ENCODE peak calls at places on chromosomes 5 and 9, in eight cellular contexts. M is ovary, L is transverse colon, B is GM12878, V is prostate gland, N is IMR-90, E is H54, H is body of pancreas. P is an unnamed sample.

GRCh38 chr9:96150324-96151023 is 151.5 kb downstream of the HSD17B3 start:
- DNase-seq in M (no peak), N (no peak), H (no peak), B (peak; percentile 57), L (peak; percentile 46), V (no peak), E (no peak), P (no peak)

GRCh38 chr9:17165734-17166133 is 30.9 kb downstream of the CNTLN start:
- DNase-seq in N (no peak), V (no peak), M (no peak), B (no peak), E (no peak), H (no peak), L (no peak), P (no peak)

GRCh38 chr5:172886974-172887491 is 53.0 kb downstream of the ERGIC1 start:
- DNase-seq in L (peak; percentile 53), H (peak; percentile 57), V (no peak), B (no peak), E (no peak), M (peak; percentile 63), N (peak; percentile 88), P (peak; percentile 62)

GRCh38 chr9:23829580-23830458 is 3.8 kb upstream of the ELAVL2 start:
- DNase-seq in N (peak; percentile 2), E (no peak), B (no peak), M (no peak), V (no peak), L (no peak), H (no peak), P (no peak)

GRCh38 chr5:78953092-78953800 is 31.9 kb downstream of the ARSB start:
- DNase-seq in M (no peak), V (no peak), B (no peak), H (no peak), L (no peak), E (no peak), N (peak; percentile 19), P (no peak)

GRCh38 chr9:21110708-21111576 is 30.7 kb downstream of the IFNW1 start:
- DNase-seq in E (no peak), H (no peak), M (no peak), N (peak; percentile 82), B (peak; percentile 44), V (peak; percentile 25), L (no peak), P (no peak)

GRCh38 chr5:52987711-52988329 is 1.3 kb upstream of the ITGA2 start:
- DNase-seq in N (peak; percentile 68), H (no peak), L (no peak), E (no peak), V (peak; percentile 40), B (no peak), M (no peak), P (no peak)

GRCh38 chr5:173297813-173298212 is 30.4 kb downstream of the STC2 start:
- DNase-seq in V (no peak), L (no peak), E (no peak), N (no peak), M (no peak), H (peak; percentile 73), B (no peak), P (no peak)

GRCh38 chr5:155089649-155090048 is 76.1 kb downstream of the KIF4B start:
- DNase-seq in L (no peak), H (no peak), V (no peak), M (no peak), E (no peak), N (no peak), B (no peak), P (no peak)

GRCh38 chr9:123952631-123953147 is 22.8 kb upstream of the DENND1A start:
- DNase-seq in E (no peak), M (no peak), N (no peak), L (no peak), V (no peak), H (no peak), B (no peak), P (no peak)

GRCh38 chr5:1704676-1705075 is 95.0 kb downstream of the MRPL36 start:
- DNase-seq in V (no peak), M (no peak), N (no peak), B (no peak), E (no peak), H (no peak), L (no peak), P (no peak)

DNA sequence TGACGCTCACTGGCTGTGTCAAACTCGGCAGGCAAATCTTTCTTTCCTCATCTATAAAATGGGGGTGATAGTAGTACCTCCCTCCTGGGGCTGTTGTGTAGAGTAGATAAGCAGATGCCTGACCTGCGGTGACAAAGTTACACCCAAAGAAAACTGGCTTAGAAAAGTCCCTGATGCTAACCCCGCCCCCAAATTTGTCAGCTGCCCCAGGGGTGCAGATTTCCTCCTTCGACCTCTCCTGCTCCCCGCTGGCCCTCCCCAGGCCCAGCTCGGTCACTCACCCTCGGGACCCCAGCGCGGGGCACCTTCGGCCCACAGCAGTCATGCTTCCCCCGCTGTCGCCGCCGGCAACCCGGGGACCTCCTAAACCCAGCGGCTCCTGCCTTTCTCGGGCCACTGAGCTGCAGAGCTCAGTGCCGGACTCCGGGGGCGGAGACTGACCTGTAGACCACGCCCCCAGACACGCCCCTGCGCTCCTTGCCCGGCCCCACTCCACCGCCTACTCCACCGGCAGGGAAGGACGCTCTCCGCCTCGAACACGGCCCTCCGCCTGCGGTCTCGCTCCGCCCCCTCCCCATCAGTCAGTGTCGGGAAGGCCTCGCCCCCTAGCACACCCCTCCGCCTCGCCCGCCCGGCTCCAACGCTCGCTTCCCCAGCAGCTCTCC is 7.4 kb downstream of the SH2D3C start:
- DNase-seq in B (peak; percentile 90), M (peak; percentile 99), V (peak; percentile 98), E (peak; percentile 99), H (peak; percentile 99), L (peak; percentile 99), N (peak; percentile 95), P (peak; percentile 98)
- TF ChIP-seq POLR2A in B (peak; percentile 78), M (no peak), V (peak; percentile 71), E (peak; percentile 45), H (peak; percentile 51), L (peak; percentile 36), N (no peak), P (no peak)

GRCh38 chr5:138542120-138542955 is 698 bp downstream of the ETF1 start:
- DNase-seq in H (no peak), E (no peak), N (peak; percentile 11), B (no peak), L (peak; percentile 21), V (no peak), M (no peak), P (no peak)

GRCh38 chr5:138544171-138545134 is 1.4 kb upstream of the ETF1 start:
- DNase-seq in L (peak; percentile 20), N (peak; percentile 47), B (no peak), V (no peak), E (no peak), M (peak; percentile 29), H (peak; percentile 36), P (peak; percentile 34)

GRCh38 chr5:138541511-138541910 is 1.5 kb downstream of the ETF1 start:
- DNase-seq in M (no peak), N (no peak), H (no peak), L (no peak), V (no peak), E (no peak), B (no peak), P (no peak)

GRCh38 chr5:138543730-138544104 is 681 bp upstream of the ETF1 start:
- DNase-seq in N (no peak), B (no peak), M (no peak), H (no peak), E (peak; percentile 56), V (no peak), L (no peak), P (no peak)

DNA sequence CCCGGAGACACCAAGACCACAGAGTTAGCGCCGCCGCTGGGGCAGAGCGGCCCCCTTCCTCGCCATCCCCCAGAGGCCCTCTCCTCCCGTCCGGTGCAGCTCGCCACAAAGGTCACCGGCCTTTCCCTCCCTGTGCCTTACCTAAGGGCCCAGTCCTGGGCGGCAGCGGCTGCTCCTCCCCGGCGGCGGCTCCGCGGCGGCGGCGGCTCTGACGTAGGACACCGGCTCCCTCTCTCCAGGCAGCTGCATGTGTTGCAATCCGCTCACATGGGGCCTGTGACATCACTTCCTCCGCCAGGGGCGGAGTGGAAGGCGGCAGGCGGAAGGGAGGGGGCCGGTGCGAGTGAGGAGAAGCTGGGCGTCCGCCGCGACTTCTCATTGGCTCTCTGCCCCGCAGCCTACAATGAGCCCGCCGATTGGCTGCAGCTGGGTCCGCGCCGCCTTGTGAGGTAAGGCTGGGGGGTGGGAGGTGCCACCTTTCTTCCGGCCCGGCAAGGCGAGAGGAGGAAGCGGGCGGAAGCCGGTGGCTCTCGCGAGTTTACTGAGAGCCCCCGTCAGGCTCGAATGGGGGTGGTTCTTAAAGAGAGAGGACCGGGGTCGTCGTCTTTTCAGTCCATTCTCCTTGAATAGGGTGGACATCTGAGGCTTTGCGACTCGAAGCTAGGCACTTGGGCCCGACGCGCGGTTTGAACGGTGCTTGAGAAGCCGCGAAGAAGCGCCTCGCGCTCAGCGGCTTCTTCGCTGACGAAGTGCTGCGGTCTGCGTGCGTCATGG is at the start of gene ETF1:
- DNase-seq in H (peak; percentile 100), B (peak; percentile 97), V (peak; percentile 100), E (peak; percentile 90), L (peak; percentile 100), M (peak; percentile 100), N (peak; percentile 99), P (peak; percentile 100)
- TF ChIP-seq POLR2A in H (peak; percentile 99), B (peak; percentile 86), V (peak; percentile 99), E (peak; percentile 81), L (peak; percentile 99), M (peak; percentile 100), N (peak; percentile 92), P (peak; percentile 96)

DNA sequence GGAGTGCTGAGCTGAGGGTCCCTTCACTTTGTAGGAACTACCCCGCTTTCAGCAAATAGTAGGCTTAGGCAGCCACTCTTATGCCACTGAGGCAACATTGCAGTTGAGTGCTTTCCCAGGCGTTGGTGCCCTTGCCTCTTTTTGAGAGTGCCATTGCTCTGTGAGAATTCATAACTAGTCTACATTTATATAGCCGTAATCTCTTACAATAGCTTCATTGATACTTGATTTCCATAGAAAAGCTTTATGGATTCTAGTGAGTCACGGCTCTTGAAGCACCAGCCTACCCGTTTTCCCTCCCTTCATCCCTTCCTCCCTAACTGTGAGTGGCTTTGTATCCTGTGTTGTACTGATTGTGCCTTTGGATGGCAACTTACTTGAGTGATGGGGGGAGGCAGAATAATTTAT is 283.9 kb downstream of the AOPEP start:
- DNase-seq in H (no peak), N (no peak), V (no peak), L (no peak), M (no peak), B (no peak), E (no peak), P (no peak)
- TF ChIP-seq POLR2A in H (no peak), N (no peak), V (no peak), L (no peak), M (no peak), B (no peak), E (no peak), P (no peak)

DNA sequence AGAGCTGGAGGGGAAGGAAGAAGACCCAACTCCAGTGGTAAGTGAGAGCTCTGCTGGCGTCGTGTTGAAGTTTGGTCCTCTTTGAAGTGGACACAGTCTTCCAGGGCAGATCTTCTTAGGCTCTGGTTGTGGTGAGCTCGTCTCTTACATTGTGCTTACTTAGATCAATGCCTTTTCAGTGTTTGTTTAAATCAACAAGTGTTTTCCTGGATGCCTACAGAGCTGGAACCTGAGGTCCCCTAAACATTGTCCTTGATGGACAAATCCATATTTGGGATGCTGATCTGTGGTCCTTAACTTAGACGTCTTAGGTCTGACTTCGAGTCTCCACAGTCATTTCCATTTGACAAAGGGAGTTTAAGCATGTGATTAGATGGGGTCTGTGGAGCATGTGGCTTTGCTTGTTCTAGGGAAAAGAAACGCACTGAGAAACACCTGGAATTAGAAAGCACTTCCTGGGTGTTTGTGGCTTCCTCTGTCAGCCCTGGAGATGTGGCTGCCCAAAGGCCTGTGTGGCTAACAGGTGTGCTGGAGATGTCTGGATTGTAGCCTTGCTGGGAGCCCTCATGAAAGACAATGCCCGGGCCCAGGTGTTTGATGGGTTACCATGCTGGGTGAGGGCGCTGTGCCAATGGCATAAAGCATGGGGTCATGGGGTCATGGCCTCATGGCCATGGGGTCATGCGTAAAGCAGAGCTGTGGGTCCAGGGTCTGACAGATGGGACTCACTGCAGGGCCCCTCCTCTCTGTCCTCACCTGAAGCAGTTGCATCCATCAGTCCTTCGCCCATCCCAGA is 21.4 kb downstream of the ANKRD33B start:
- DNase-seq in L (no peak), M (no peak), B (no peak), V (no peak), H (no peak), N (no peak), E (no peak), P (no peak)
- TF ChIP-seq POLR2A in L (no peak), M (no peak), B (no peak), V (no peak), H (no peak), N (no peak), E (no peak), P (no peak)